ENCODE peak calls at places on chromosomes 7 and 10, in six cellular contexts. One of them, this sample, is unnamed.

GRCh38 chr10:58743466-58744115 is 230.9 kb downstream of the BICC1 start:
- DNase-seq in astrocyte: peak
- DNase-seq in K562: no peak
- DNase-seq in endodermal cell: no peak
- DNase-seq in colonic mucosa: no peak
- DNase-seq in H9: no peak
- DNase-seq in this sample: peak

GRCh38 chr10:95395947-95396449 is 105.2 kb upstream of the PDLIM1 start:
- DNase-seq in astrocyte: no peak
- DNase-seq in colonic mucosa: no peak
- DNase-seq in endodermal cell: no peak
- DNase-seq in H9: no peak
- DNase-seq in K562: no peak
- DNase-seq in this sample: no peak

GRCh38 chr7:92997719-92998118 is 120.1 kb downstream of the SAMD9 start:
- DNase-seq in H9: no peak
- DNase-seq in colonic mucosa: no peak
- DNase-seq in K562: no peak
- DNase-seq in astrocyte: no peak
- DNase-seq in endodermal cell: no peak
- DNase-seq in this sample: no peak

GRCh38 chr10:7956508-7956907 is 98.0 kb upstream of the GATA3 start:
- DNase-seq in K562: peak
- DNase-seq in H9: no peak
- DNase-seq in colonic mucosa: no peak
- DNase-seq in astrocyte: peak
- DNase-seq in endodermal cell: no peak
- DNase-seq in this sample: no peak

GRCh38 chr10:132891994-132892393 is 50.4 kb downstream of the CFAP46 start:
- DNase-seq in K562: no peak
- DNase-seq in endodermal cell: no peak
- DNase-seq in astrocyte: peak
- DNase-seq in H9: no peak
- DNase-seq in colonic mucosa: no peak
- DNase-seq in this sample: no peak

GRCh38 chr10:95268438-95268837 is 22.4 kb downstream of the PDLIM1 start:
- DNase-seq in endodermal cell: peak
- DNase-seq in astrocyte: peak
- DNase-seq in colonic mucosa: peak
- DNase-seq in H9: no peak
- DNase-seq in K562: no peak
- DNase-seq in this sample: peak

GRCh38 chr10:102633282-102633681 is 11.0 kb upstream of the TRIM8 start:
- DNase-seq in colonic mucosa: no peak
- DNase-seq in H9: no peak
- DNase-seq in endodermal cell: peak
- DNase-seq in astrocyte: peak
- DNase-seq in K562: no peak
- DNase-seq in this sample: peak

GRCh38 chr7:155569681-155570080 is 23.3 kb upstream of the CNPY1 start:
- DNase-seq in endodermal cell: no peak
- DNase-seq in H9: no peak
- DNase-seq in astrocyte: no peak
- DNase-seq in colonic mucosa: no peak
- DNase-seq in K562: no peak
- DNase-seq in this sample: no peak

GRCh38 chr7:140640727-140641531 is at the start of gene DENND2A:
- DNase-seq in endodermal cell: peak
- DNase-seq in astrocyte: peak
- DNase-seq in colonic mucosa: peak
- DNase-seq in K562: no peak
- DNase-seq in H9: peak
- DNase-seq in this sample: peak

GRCh38 chr10:82856953-82857352 is 982.0 kb downstream of the NRG3 start:
- DNase-seq in endodermal cell: no peak
- DNase-seq in H9: no peak
- DNase-seq in colonic mucosa: no peak
- DNase-seq in K562: no peak
- DNase-seq in astrocyte: no peak
- DNase-seq in this sample: no peak

GRCh38 chr10:802506-802905 is 113.0 kb upstream of the DIP2C start:
- DNase-seq in colonic mucosa: no peak
- DNase-seq in astrocyte: no peak
- DNase-seq in endodermal cell: peak
- DNase-seq in H9: peak
- DNase-seq in K562: no peak
- DNase-seq in this sample: no peak

GRCh38 chr7:68770649-68771048 is 827.6 kb upstream of the AUTS2 start:
- DNase-seq in K562: peak
- DNase-seq in H9: no peak
- DNase-seq in astrocyte: no peak
- DNase-seq in endodermal cell: no peak
- DNase-seq in colonic mucosa: no peak
- DNase-seq in this sample: peak

GRCh38 chr10:121583258-121583657 is 15.0 kb downstream of the FGFR2 start:
- DNase-seq in colonic mucosa: no peak
- DNase-seq in K562: no peak
- DNase-seq in astrocyte: no peak
- DNase-seq in H9: no peak
- DNase-seq in endodermal cell: no peak
- DNase-seq in this sample: no peak

GRCh38 chr10:29621161-29621560 is 13.6 kb downstream of the SVIL start:
- DNase-seq in K562: no peak
- DNase-seq in H9: no peak
- DNase-seq in colonic mucosa: no peak
- DNase-seq in astrocyte: no peak
- DNase-seq in endodermal cell: peak
- DNase-seq in this sample: peak

GRCh38 chr7:167976-168791 is 24.2 kb upstream of the FAM20C start:
- DNase-seq in colonic mucosa: peak
- DNase-seq in H9: no peak
- DNase-seq in K562: no peak
- DNase-seq in endodermal cell: no peak
- DNase-seq in astrocyte: no peak
- DNase-seq in this sample: no peak

GRCh38 chr7:99210265-99210970 is 2.5 kb upstream of the KPNA7 start:
- DNase-seq in H9: no peak
- DNase-seq in astrocyte: no peak
- DNase-seq in colonic mucosa: no peak
- DNase-seq in K562: no peak
- DNase-seq in endodermal cell: no peak
- DNase-seq in this sample: peak

GRCh38 chr10:123538401-123539320 is 127.5 kb upstream of the GPR26 start:
- DNase-seq in colonic mucosa: no peak
- DNase-seq in K562: no peak
- DNase-seq in astrocyte: no peak
- DNase-seq in endodermal cell: peak
- DNase-seq in H9: peak
- DNase-seq in this sample: no peak

GRCh38 chr7:70799841-70800405 is 332.0 kb upstream of the GALNT17 start:
- DNase-seq in H9: no peak
- DNase-seq in K562: no peak
- DNase-seq in colonic mucosa: no peak
- DNase-seq in endodermal cell: peak
- DNase-seq in astrocyte: no peak
- DNase-seq in this sample: no peak

GRCh38 chr10:117537436-117537903 is 5.1 kb upstream of the EMX2 start:
- DNase-seq in K562: peak
- DNase-seq in endodermal cell: peak
- DNase-seq in colonic mucosa: no peak
- DNase-seq in astrocyte: no peak
- DNase-seq in H9: peak
- DNase-seq in this sample: peak

GRCh38 chr10:109664554-109664953 is 258.8 kb downstream of the XPNPEP1 start:
- DNase-seq in H9: no peak
- DNase-seq in astrocyte: no peak
- DNase-seq in endodermal cell: no peak
- DNase-seq in colonic mucosa: no peak
- DNase-seq in K562: no peak
- DNase-seq in this sample: no peak

GRCh38 chr10:29150010-29150409 is 138.9 kb upstream of the LYZL1 start:
- DNase-seq in H9: no peak
- DNase-seq in endodermal cell: no peak
- DNase-seq in K562: no peak
- DNase-seq in colonic mucosa: no peak
- DNase-seq in astrocyte: peak
- DNase-seq in this sample: no peak

GRCh38 chr7:69078997-69079769 is 519.1 kb upstream of the AUTS2 start:
- DNase-seq in colonic mucosa: peak
- DNase-seq in astrocyte: peak
- DNase-seq in endodermal cell: no peak
- DNase-seq in H9: no peak
- DNase-seq in K562: no peak
- DNase-seq in this sample: peak

GRCh38 chr10:28875535-28876208 is 198.4 kb downstream of the BAMBI start:
- DNase-seq in K562: no peak
- DNase-seq in colonic mucosa: no peak
- DNase-seq in astrocyte: peak
- DNase-seq in H9: peak
- DNase-seq in endodermal cell: peak
- DNase-seq in this sample: peak

GRCh38 chr10:78541528-78542470 is 508.1 kb downstream of the RPS24 start:
- DNase-seq in colonic mucosa: peak
- DNase-seq in H9: no peak
- DNase-seq in K562: no peak
- DNase-seq in astrocyte: peak
- DNase-seq in endodermal cell: no peak
- DNase-seq in this sample: no peak
- H3K27ac ChIP-seq in colonic mucosa: peak
- H3K27ac ChIP-seq in H9: no peak
- H3K27ac ChIP-seq in K562: no peak
- H3K27ac ChIP-seq in astrocyte: no peak
- H3K27ac ChIP-seq in endodermal cell: peak
- H3K27ac ChIP-seq in this sample: no peak

GRCh38 chr7:142855401-142855743 is 496 bp downstream of the EPHB6 start:
- DNase-seq in K562: peak
- DNase-seq in endodermal cell: no peak
- DNase-seq in H9: no peak
- DNase-seq in colonic mucosa: no peak
- DNase-seq in astrocyte: no peak
- DNase-seq in this sample: no peak
- H3K9ac ChIP-seq in K562: peak
- H3K9ac ChIP-seq in endodermal cell: no peak
- H3K9ac ChIP-seq in H9: no peak
- H3K9ac ChIP-seq in colonic mucosa: no peak
- H3K9ac ChIP-seq in astrocyte: peak
- H3K9ac ChIP-seq in this sample: no peak

DNA sequence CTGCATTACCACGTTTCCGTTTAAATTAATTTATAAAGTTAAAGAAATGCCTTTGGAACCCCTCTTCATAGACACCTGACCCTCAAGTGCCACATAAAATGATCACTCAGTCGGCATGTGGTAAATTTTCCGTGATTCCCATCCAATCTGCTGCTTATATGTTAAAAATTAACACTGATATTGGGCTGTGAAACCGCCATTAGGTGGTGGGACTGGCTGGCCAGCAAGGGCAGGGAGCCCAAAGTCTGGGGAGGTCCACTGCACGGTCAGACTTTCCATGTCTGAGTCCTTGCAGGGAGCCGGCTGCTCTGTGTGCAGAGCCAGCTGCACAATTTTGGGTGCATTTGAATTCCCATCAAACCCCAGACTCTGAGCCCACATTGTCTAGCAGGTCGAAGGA is 123.0 kb downstream of the SH3PXD2A start:
- DNase-seq in H9: no peak
- DNase-seq in astrocyte: no peak
- DNase-seq in colonic mucosa: no peak
- DNase-seq in K562: no peak
- DNase-seq in endodermal cell: no peak
- DNase-seq in this sample: no peak
- H3K27ac ChIP-seq in H9: no peak
- H3K27ac ChIP-seq in astrocyte: no peak
- H3K27ac ChIP-seq in colonic mucosa: no peak
- H3K27ac ChIP-seq in K562: no peak
- H3K27ac ChIP-seq in endodermal cell: no peak
- H3K27ac ChIP-seq in this sample: peak

GRCh38 chr7:129265328-129265727 is 40.5 kb downstream of the AHCYL2 start:
- DNase-seq in H9: no peak
- DNase-seq in K562: no peak
- DNase-seq in endodermal cell: no peak
- DNase-seq in astrocyte: no peak
- DNase-seq in colonic mucosa: no peak
- DNase-seq in this sample: no peak
- H3K9ac ChIP-seq in H9: no peak
- H3K9ac ChIP-seq in K562: no peak
- H3K9ac ChIP-seq in endodermal cell: no peak
- H3K9ac ChIP-seq in astrocyte: no peak
- H3K9ac ChIP-seq in colonic mucosa: no peak
- H3K9ac ChIP-seq in this sample: no peak

GRCh38 chr7:113304104-113304503 is 185.8 kb upstream of the SMIM30 start:
- DNase-seq in astrocyte: no peak
- DNase-seq in endodermal cell: no peak
- DNase-seq in colonic mucosa: no peak
- DNase-seq in H9: no peak
- DNase-seq in K562: no peak
- DNase-seq in this sample: no peak
- H3K27ac ChIP-seq in astrocyte: no peak
- H3K27ac ChIP-seq in endodermal cell: no peak
- H3K27ac ChIP-seq in colonic mucosa: no peak
- H3K27ac ChIP-seq in H9: no peak
- H3K27ac ChIP-seq in K562: no peak
- H3K27ac ChIP-seq in this sample: no peak

GRCh38 chr10:124648738-124649137 is 95.4 kb downstream of the FAM53B start:
- DNase-seq in endodermal cell: no peak
- DNase-seq in K562: peak
- DNase-seq in astrocyte: peak
- DNase-seq in colonic mucosa: peak
- DNase-seq in H9: no peak
- DNase-seq in this sample: no peak
- H3K9ac ChIP-seq in endodermal cell: no peak
- H3K9ac ChIP-seq in K562: peak
- H3K9ac ChIP-seq in astrocyte: peak
- H3K9ac ChIP-seq in colonic mucosa: no peak
- H3K9ac ChIP-seq in H9: no peak
- H3K9ac ChIP-seq in this sample: no peak

GRCh38 chr7:94303736-94304135 is 91.0 kb upstream of the COL1A2 start:
- DNase-seq in K562: peak
- DNase-seq in astrocyte: peak
- DNase-seq in endodermal cell: no peak
- DNase-seq in colonic mucosa: peak
- DNase-seq in H9: no peak
- DNase-seq in this sample: peak
- H3K27ac ChIP-seq in K562: no peak
- H3K27ac ChIP-seq in astrocyte: peak
- H3K27ac ChIP-seq in endodermal cell: no peak
- H3K27ac ChIP-seq in colonic mucosa: peak
- H3K27ac ChIP-seq in H9: no peak
- H3K27ac ChIP-seq in this sample: no peak

GRCh38 chr10:77289790-77290189 is 347.8 kb downstream of the KCNMA1 start:
- DNase-seq in colonic mucosa: no peak
- DNase-seq in H9: no peak
- DNase-seq in astrocyte: no peak
- DNase-seq in endodermal cell: no peak
- DNase-seq in K562: no peak
- DNase-seq in this sample: no peak
- H3K9ac ChIP-seq in colonic mucosa: no peak
- H3K9ac ChIP-seq in H9: no peak
- H3K9ac ChIP-seq in astrocyte: no peak
- H3K9ac ChIP-seq in endodermal cell: no peak
- H3K9ac ChIP-seq in K562: no peak
- H3K9ac ChIP-seq in this sample: no peak